ENCODE peak calls at places on chromosomes 12 and 14, in seven cellular contexts. A is PC-3, U is fibroblast of lung, E is PC-9, K is A549, H is IMR-90, I is GM23338. Y is an unnamed sample.

GRCh38 chr12:128138125-128138524 is 128.8 kb upstream of the TMEM132C start:
- DNase-seq in A (peak; percentile 76), U (no peak), E (no peak), K (no peak), H (no peak), I (no peak), Y (no peak)

GRCh38 chr14:95573313-95573712 is 38.5 kb downstream of the GLRX5 start:
- DNase-seq in A (no peak), U (no peak), E (no peak), K (no peak), H (no peak), I (no peak), Y (no peak)

GRCh38 chr12:30862486-30862885 is 64.1 kb upstream of the TSPAN11 start:
- DNase-seq in A (peak; percentile 53), U (peak; percentile 54), E (no peak), K (no peak), H (peak; percentile 17), I (no peak), Y (peak; percentile 36)

GRCh38 chr12:126507231-126507630 is 1442.0 kb downstream of the AACS start:
- DNase-seq in A (no peak), U (no peak), E (no peak), K (no peak), H (no peak), I (no peak), Y (no peak)

GRCh38 chr14:90628825-90629224 is 187.4 kb downstream of the TTC7B start:
- DNase-seq in A (no peak), U (no peak), E (no peak), K (no peak), H (no peak), I (no peak), Y (no peak)

GRCh38 chr12:112121780-112122565 is 3.4 kb upstream of the TRAFD1 start:
- DNase-seq in A (peak; percentile 85), U (peak; percentile 91), E (peak; percentile 61), K (peak; percentile 79), H (peak; percentile 88), I (peak; percentile 31), Y (peak; percentile 86)

GRCh38 chr14:51865953-51866747 is 5.7 kb downstream of the GNG2 start:
- DNase-seq in A (no peak), U (no peak), E (no peak), K (no peak), H (no peak), I (peak; percentile 51), Y (no peak)

GRCh38 chr12:52319097-52319496 is 2.1 kb downstream of the KRT83 start:
- DNase-seq in A (peak; percentile 42), U (no peak), E (no peak), K (peak; percentile 59), H (no peak), I (peak; percentile 29), Y (no peak)

GRCh38 chr14:101087614-101088394 is 184.3 kb upstream of the RTL1 start:
- DNase-seq in A (no peak), U (peak; percentile 48), E (no peak), K (no peak), H (no peak), I (no peak), Y (no peak)

GRCh38 chr12:24496755-24497154 is 452.1 kb downstream of the BCAT1 start:
- DNase-seq in A (no peak), U (peak; percentile 89), E (no peak), K (no peak), H (peak; percentile 80), I (no peak), Y (peak; percentile 34)

GRCh38 chr12:76636141-76636692 is 76.6 kb upstream of the OSBPL8 start:
- DNase-seq in A (peak; percentile 74), U (peak; percentile 61), E (peak; percentile 39), K (no peak), H (peak; percentile 40), I (peak; percentile 30), Y (no peak)

GRCh38 chr12:10562306-10562933 is 51.0 kb downstream of the MAGOHB start:
- DNase-seq in A (peak; percentile 87), U (peak; percentile 14), E (no peak), K (peak; percentile 53), H (peak; percentile 54), I (peak; percentile 44), Y (peak; percentile 53)

GRCh38 chr14:34700622-34701130 is 13.7 kb downstream of the CFL2 start:
- DNase-seq in A (peak; percentile 43), U (no peak), E (no peak), K (peak; percentile 26), H (no peak), I (no peak), Y (peak; percentile 34)

GRCh38 chr12:32508626-32509025 is 109.3 kb downstream of the FGD4 start:
- DNase-seq in A (no peak), U (no peak), E (no peak), K (no peak), H (no peak), I (no peak), Y (no peak)

GRCh38 chr12:95784286-95784685 is 6.3 kb downstream of the NTN4 start:
- DNase-seq in A (no peak), U (peak; percentile 48), E (peak; percentile 70), K (no peak), H (peak; percentile 44), I (no peak), Y (peak; percentile 52)

DNA sequence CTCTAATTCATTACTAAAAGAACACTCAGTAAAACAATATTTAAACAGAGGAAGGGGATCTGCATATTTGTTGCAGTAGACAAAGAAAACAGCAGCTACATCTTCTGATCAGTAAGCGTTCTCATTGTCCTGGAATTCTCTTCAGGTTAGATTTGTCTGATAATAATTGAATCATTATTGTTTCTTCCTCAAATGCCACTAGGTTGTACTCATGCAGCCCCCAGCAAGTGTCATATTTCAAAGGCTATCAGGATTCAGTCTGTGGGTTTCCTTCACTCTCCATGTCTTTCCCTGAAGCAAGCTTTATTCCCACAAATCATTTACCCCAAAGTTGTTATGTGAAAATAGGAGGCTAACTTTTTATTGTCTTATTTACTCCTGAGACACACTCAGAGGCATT is 14.7 kb downstream of the PIK3C2G start:
- DNase-seq in A (peak; percentile 64), U (peak; percentile 83), E (peak; percentile 45), K (peak; percentile 8), H (peak; percentile 22), I (no peak), Y (peak; percentile 19)
- H3K4me2 ChIP-seq in A (peak overlapping the region; percentile 63), U (no peak overlapping the region), E (no peak overlapping the region), K (no peak overlapping the region), H (no peak overlapping the region), I (no peak overlapping the region), Y (peak overlapping the region; percentile 36)

DNA sequence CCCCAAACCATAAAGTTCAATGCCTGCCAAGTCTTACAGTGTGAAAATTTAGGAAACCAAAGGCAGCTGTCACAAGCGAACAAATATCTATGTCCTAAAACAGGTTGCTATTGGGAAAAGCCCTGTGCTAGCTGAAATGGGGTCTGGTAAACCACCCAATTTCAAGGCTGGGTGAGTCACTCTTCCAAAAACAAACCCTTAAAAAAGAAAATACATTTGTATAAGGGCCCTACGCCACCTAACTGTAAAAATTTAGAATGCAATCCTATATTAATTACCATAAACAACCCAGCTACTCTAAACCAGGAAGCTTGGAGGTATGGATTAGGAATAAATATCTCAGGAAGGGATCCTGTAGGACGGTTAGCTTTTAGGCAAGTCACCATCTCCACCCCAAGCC is 32.1 kb downstream of the PRMT8 start:
- DNase-seq in A (peak; percentile 52), U (no peak), E (no peak), K (no peak), H (no peak), I (peak; percentile 28), Y (peak; percentile 7)
- H3K4me2 ChIP-seq in A (peak overlapping the region; percentile 8), U (no peak overlapping the region), E (no peak overlapping the region), K (no peak overlapping the region), H (no peak overlapping the region), I (no peak overlapping the region), Y (no peak overlapping the region)

GRCh38 chr12:104684884-104685283 is 228.1 kb downstream of the CHST11 start:
- DNase-seq in A (no peak), U (peak; percentile 88), E (no peak), K (no peak), H (peak; percentile 67), I (no peak), Y (peak; percentile 28)

GRCh38 chr12:104687823-104688573 is 231.2 kb downstream of the CHST11 start:
- DNase-seq in A (no peak), U (no peak), E (no peak), K (no peak), H (no peak), I (no peak), Y (no peak)

GRCh38 chr12:104682790-104683279 is 226.1 kb downstream of the CHST11 start:
- DNase-seq in A (no peak), U (no peak), E (no peak), K (no peak), H (no peak), I (no peak), Y (no peak)

GRCh38 chr12:104683831-104684503 is 227.2 kb downstream of the CHST11 start:
- DNase-seq in A (no peak), U (no peak), E (no peak), K (no peak), H (no peak), I (no peak), Y (no peak)

GRCh38 chr12:104686196-104686595 is 229.4 kb downstream of the CHST11 start:
- DNase-seq in A (peak; percentile 21), U (peak; percentile 69), E (no peak), K (no peak), H (peak; percentile 41), I (no peak), Y (peak; percentile 68)
- H3K4me2 ChIP-seq in A (no peak overlapping the region), U (no peak overlapping the region), E (peak overlapping the region; percentile 3), K (peak overlapping the region; percentile 6), H (no peak overlapping the region), I (no peak overlapping the region), Y (no peak overlapping the region)

DNA sequence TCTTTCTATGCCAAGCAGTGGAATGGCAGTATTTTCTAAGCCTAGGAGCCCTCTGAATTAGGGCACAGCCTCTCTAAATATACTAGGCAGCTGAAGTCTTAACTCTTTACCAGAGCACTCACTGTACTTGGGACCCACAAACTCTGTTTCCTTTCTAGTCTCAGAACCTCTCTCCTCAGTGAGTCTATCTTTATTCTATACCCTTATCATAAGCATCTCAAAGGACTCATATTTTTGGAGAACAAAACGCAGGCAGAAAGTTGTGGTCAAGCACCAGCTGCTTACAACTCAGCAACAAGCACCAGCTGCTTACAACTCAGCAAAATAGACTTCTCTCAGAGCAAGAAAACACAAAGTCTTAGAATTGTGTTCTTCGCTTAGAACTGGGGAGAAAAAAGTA is 988 bp downstream of the CCDC196 start:
- DNase-seq in A (no peak), U (no peak), E (no peak), K (no peak), H (no peak), I (no peak), Y (no peak)
- H3K4me2 ChIP-seq in A (no peak overlapping the region), U (no peak overlapping the region), E (no peak overlapping the region), K (no peak overlapping the region), H (no peak overlapping the region), I (no peak overlapping the region), Y (no peak overlapping the region)

GRCh38 chr14:79011091-79011919 is 841.1 kb downstream of the NRXN3 start:
- DNase-seq in A (peak; percentile 85), U (peak; percentile 75), E (peak; percentile 35), K (peak; percentile 48), H (peak; percentile 84), I (peak; percentile 65), Y (peak; percentile 90)

GRCh38 chr14:79009286-79009685 is 839.1 kb downstream of the NRXN3 start:
- DNase-seq in A (no peak), U (peak; percentile 77), E (no peak), K (no peak), H (no peak), I (no peak), Y (no peak)

GRCh38 chr14:79017561-79017960 is 847.4 kb downstream of the NRXN3 start:
- DNase-seq in A (no peak), U (no peak), E (no peak), K (no peak), H (no peak), I (no peak), Y (no peak)

GRCh38 chr14:79016828-79017505 is 846.8 kb downstream of the NRXN3 start:
- DNase-seq in A (peak; percentile 81), U (peak; percentile 89), E (peak; percentile 93), K (peak; percentile 19), H (peak; percentile 88), I (no peak), Y (peak; percentile 60)

GRCh38 chr14:79011920-79012204 is 841.7 kb downstream of the NRXN3 start:
- DNase-seq in A (no peak), U (peak; percentile 60), E (peak; percentile 87), K (no peak), H (no peak), I (no peak), Y (no peak)
- H3K4me2 ChIP-seq in A (peak overlapping the region; percentile 62), U (no peak overlapping the region), E (peak overlapping the region; percentile 63), K (peak overlapping the region; percentile 56), H (peak overlapping the region; percentile 80), I (no peak overlapping the region), Y (peak overlapping the region; percentile 63)

Y was measured in GM23248.